ENCODE peak calls at places on chromosome 2, in ten cellular contexts. F is heart right ventricle; H is stimulated activated naive CD8-positive, alpha-beta T cell treated with anti-CD3 and anti-CD28 coated beads, Interleukin-15, Interleukin-2, amounts not matched to agents 100 U/mL and 50 U/mL, for 24 hours; V is activated CD8-positive, alpha-beta T cell treated with anti-CD3 and anti-CD28 coated beads for 36 hours; N is aorta; Q is HepG2; D is body of pancreas; Z is activated T-cell treated with anti-CD3 and anti-CD28 coated beads, Interleukin-2, amount 50 U/mL, for 4 hours; L is GM23338; P is stimulated activated memory B cell treated with anti-CD40 and anti-IgM and Interleukin-4, amounts not matched to agents 10 μg/mL and 1 μg/mL and 100 μg/mL, for 72 hours. U is an unnamed sample.

GRCh38 chr2:203732072-203732952 is 25.9 kb downstream of the CD28 start:
- ATAC-seq in Z (no peak), L (no peak), F (peak), P (no peak), D (no peak), V (no peak), H (no peak), Q (no peak), N (no peak), U (no peak)

GRCh38 chr2:58099097-58099769 is 52.6 kb downstream of the VRK2 start:
- ATAC-seq in D (peak), H (no peak), Q (no peak), L (no peak), V (no peak), F (no peak), N (no peak), Z (no peak), P (no peak), U (no peak)

GRCh38 chr2:173087214-173087581 is 11.6 kb downstream of the MAP3K20 start:
- ATAC-seq in V (no peak), D (no peak), L (no peak), H (no peak), Z (no peak), Q (no peak), F (no peak), P (no peak), N (no peak), U (no peak)

GRCh38 chr2:177077778-177078177 is 134.8 kb upstream of the HNRNPA3 start:
- ATAC-seq in D (no peak), Q (no peak), N (no peak), L (no peak), F (no peak), V (no peak), Z (no peak), H (no peak), P (no peak), U (no peak)

GRCh38 chr2:23404426-23404825 is 19.4 kb downstream of the KLHL29 start:
- ATAC-seq in F (peak), Q (peak), P (peak), H (peak), N (peak), D (no peak), Z (no peak), L (peak), V (peak), U (no peak)

GRCh38 chr2:74777161-74777900 is 56.6 kb upstream of the HK2 start:
- ATAC-seq in P (peak), V (peak), Q (peak), Z (no peak), D (no peak), H (peak), N (no peak), F (no peak), L (no peak), U (peak)

GRCh38 chr2:133421516-133422324 is 146.5 kb downstream of the NCKAP5 start:
- ATAC-seq in N (no peak), Z (no peak), V (no peak), L (peak), D (peak), H (no peak), P (peak), Q (peak), F (peak), U (no peak)

GRCh38 chr2:232511336-232511863 is 8.8 kb upstream of the PRSS56 start:
- ATAC-seq in N (no peak), H (no peak), F (peak), D (no peak), Z (no peak), Q (peak), P (no peak), L (no peak), V (no peak), U (no peak)

GRCh38 chr2:136242687-136243277 is 124.8 kb upstream of the CXCR4 start:
- ATAC-seq in V (peak), P (no peak), H (peak), Z (peak), N (no peak), D (peak), F (no peak), Q (peak), L (no peak), U (peak)

GRCh38 chr2:71546275-71546638 is 92.9 kb downstream of the DYSF start:
- ATAC-seq in D (no peak), F (no peak), N (no peak), H (no peak), Z (no peak), P (no peak), Q (no peak), V (no peak), L (no peak), U (no peak)

GRCh38 chr2:32990556-32990955 is 43.8 kb downstream of the LTBP1 start:
- ATAC-seq in P (no peak), N (no peak), Q (no peak), V (no peak), D (no peak), F (no peak), H (no peak), Z (no peak), L (no peak), U (peak)

GRCh38 chr2:47076586-47077441 is 78.3 kb downstream of the STPG4 start:
- ATAC-seq in P (no peak), F (peak), V (no peak), L (peak), Z (no peak), H (no peak), N (peak), Q (peak), D (peak), U (no peak)

GRCh38 chr2:169712791-169713227 is 18.5 kb downstream of the PHOSPHO2 start:
- ATAC-seq in V (no peak), H (no peak), Z (no peak), Q (no peak), F (no peak), N (no peak), P (no peak), L (no peak), D (no peak), U (no peak)

GRCh38 chr2:19416784-19417684 is 58.6 kb upstream of the OSR1 start:
- ATAC-seq in Z (no peak), D (no peak), F (no peak), N (no peak), P (no peak), H (no peak), V (no peak), L (peak), Q (peak), U (no peak)

U was measured in activated T-helper 17 cell treated with anti-CD3 and anti-CD28 coated beads, Interleukin-2, amount 50 U/mL, for 72 hours.